ENCODE peak calls at places on chromosomes 5 and 9, in nine cellular contexts. One of them, this sample, is unnamed.

GRCh38 chr9:35797311-35798109 is 6.1 kb downstream of the NPR2 start:
- DNase-seq in hippocampal formation: no peak
- DNase-seq in iPS-NIHi11: no peak
- DNase-seq in cardiac muscle cell: no peak
- DNase-seq in RWPE1: no peak
- DNase-seq in HTR-8/SVneo: no peak
- DNase-seq in SHP77: no peak
- DNase-seq in AG20443: no peak
- DNase-seq in KG1: no peak
- DNase-seq in this sample: no peak

GRCh38 chr5:159601216-159601615 is 270.9 kb upstream of the IL12B start:
- DNase-seq in hippocampal formation: no peak
- DNase-seq in iPS-NIHi11: no peak
- DNase-seq in cardiac muscle cell: no peak
- DNase-seq in RWPE1: no peak
- DNase-seq in HTR-8/SVneo: no peak
- DNase-seq in SHP77: no peak
- DNase-seq in AG20443: no peak
- DNase-seq in KG1: no peak
- DNase-seq in this sample: peak

GRCh38 chr5:109388407-109388806 is 21.4 kb downstream of the PJA2 start:
- DNase-seq in hippocampal formation: no peak
- DNase-seq in iPS-NIHi11: no peak
- DNase-seq in cardiac muscle cell: no peak
- DNase-seq in RWPE1: peak
- DNase-seq in HTR-8/SVneo: no peak
- DNase-seq in SHP77: no peak
- DNase-seq in AG20443: peak
- DNase-seq in KG1: no peak
- DNase-seq in this sample: no peak

GRCh38 chr9:114486205-114486963 is 18.9 kb downstream of the WHRN start:
- DNase-seq in hippocampal formation: no peak
- DNase-seq in iPS-NIHi11: no peak
- DNase-seq in cardiac muscle cell: no peak
- DNase-seq in RWPE1: no peak
- DNase-seq in HTR-8/SVneo: no peak
- DNase-seq in SHP77: no peak
- DNase-seq in AG20443: no peak
- DNase-seq in KG1: no peak
- DNase-seq in this sample: no peak

GRCh38 chr5:150141544-150142188 is 14.0 kb downstream of the PDGFRB start:
- DNase-seq in hippocampal formation: no peak
- DNase-seq in iPS-NIHi11: no peak
- DNase-seq in cardiac muscle cell: no peak
- DNase-seq in RWPE1: no peak
- DNase-seq in HTR-8/SVneo: peak
- DNase-seq in SHP77: no peak
- DNase-seq in AG20443: peak
- DNase-seq in KG1: no peak
- DNase-seq in this sample: no peak

GRCh38 chr9:131732061-131732526 is 7.8 kb downstream of the RAPGEF1 start:
- DNase-seq in hippocampal formation: no peak
- DNase-seq in iPS-NIHi11: no peak
- DNase-seq in cardiac muscle cell: no peak
- DNase-seq in RWPE1: peak
- DNase-seq in HTR-8/SVneo: no peak
- DNase-seq in SHP77: peak
- DNase-seq in AG20443: peak
- DNase-seq in KG1: no peak
- DNase-seq in this sample: no peak

GRCh38 chr9:118569151-118569550 is 800.1 kb downstream of the BRINP1 start:
- DNase-seq in hippocampal formation: no peak
- DNase-seq in iPS-NIHi11: no peak
- DNase-seq in cardiac muscle cell: no peak
- DNase-seq in RWPE1: no peak
- DNase-seq in HTR-8/SVneo: no peak
- DNase-seq in SHP77: no peak
- DNase-seq in AG20443: no peak
- DNase-seq in KG1: no peak
- DNase-seq in this sample: no peak

GRCh38 chr5:132298305-132298704 is 4.1 kb downstream of the SLC22A4 start:
- DNase-seq in hippocampal formation: no peak
- DNase-seq in iPS-NIHi11: no peak
- DNase-seq in cardiac muscle cell: no peak
- DNase-seq in RWPE1: no peak
- DNase-seq in HTR-8/SVneo: no peak
- DNase-seq in SHP77: no peak
- DNase-seq in AG20443: no peak
- DNase-seq in KG1: no peak
- DNase-seq in this sample: no peak

GRCh38 chr9:33719581-33720374 is 75.6 kb upstream of the PRSS3 start:
- DNase-seq in hippocampal formation: no peak
- DNase-seq in iPS-NIHi11: peak
- DNase-seq in cardiac muscle cell: peak
- DNase-seq in RWPE1: peak
- DNase-seq in HTR-8/SVneo: no peak
- DNase-seq in SHP77: peak
- DNase-seq in AG20443: peak
- DNase-seq in KG1: no peak
- DNase-seq in this sample: peak

GRCh38 chr9:613771-614347 is 227.6 kb upstream of the DMRT1 start:
- DNase-seq in hippocampal formation: peak
- DNase-seq in iPS-NIHi11: peak
- DNase-seq in cardiac muscle cell: peak
- DNase-seq in RWPE1: peak
- DNase-seq in HTR-8/SVneo: peak
- DNase-seq in SHP77: peak
- DNase-seq in AG20443: peak
- DNase-seq in KG1: peak
- DNase-seq in this sample: peak

GRCh38 chr5:132406144-132406783 is 36.8 kb downstream of the SLC22A5 start:
- DNase-seq in hippocampal formation: peak
- DNase-seq in iPS-NIHi11: no peak
- DNase-seq in cardiac muscle cell: no peak
- DNase-seq in RWPE1: no peak
- DNase-seq in HTR-8/SVneo: no peak
- DNase-seq in SHP77: no peak
- DNase-seq in AG20443: no peak
- DNase-seq in KG1: no peak
- DNase-seq in this sample: no peak

GRCh38 chr5:163571755-163572154 is 66.3 kb downstream of the MAT2B start:
- DNase-seq in hippocampal formation: no peak
- DNase-seq in iPS-NIHi11: no peak
- DNase-seq in cardiac muscle cell: no peak
- DNase-seq in RWPE1: peak
- DNase-seq in HTR-8/SVneo: peak
- DNase-seq in SHP77: no peak
- DNase-seq in AG20443: peak
- DNase-seq in KG1: no peak
- DNase-seq in this sample: no peak

GRCh38 chr5:127892467-127893207 is 189.4 kb downstream of the CCDC192 start:
- DNase-seq in hippocampal formation: peak
- DNase-seq in iPS-NIHi11: no peak
- DNase-seq in cardiac muscle cell: no peak
- DNase-seq in RWPE1: peak
- DNase-seq in HTR-8/SVneo: peak
- DNase-seq in SHP77: no peak
- DNase-seq in AG20443: no peak
- DNase-seq in KG1: no peak
- DNase-seq in this sample: no peak

GRCh38 chr5:41256400-41256799 is 43.1 kb upstream of the C6 start:
- DNase-seq in hippocampal formation: no peak
- DNase-seq in iPS-NIHi11: no peak
- DNase-seq in cardiac muscle cell: no peak
- DNase-seq in RWPE1: no peak
- DNase-seq in HTR-8/SVneo: no peak
- DNase-seq in SHP77: no peak
- DNase-seq in AG20443: no peak
- DNase-seq in KG1: no peak
- DNase-seq in this sample: no peak

GRCh38 chr5:80184235-80185023 is 71.4 kb downstream of the SERINC5 start:
- DNase-seq in hippocampal formation: no peak
- DNase-seq in iPS-NIHi11: peak
- DNase-seq in cardiac muscle cell: no peak
- DNase-seq in RWPE1: peak
- DNase-seq in HTR-8/SVneo: no peak
- DNase-seq in SHP77: peak
- DNase-seq in AG20443: no peak
- DNase-seq in KG1: no peak
- DNase-seq in this sample: no peak

GRCh38 chr9:14270358-14271077 is 43.4 kb downstream of the NFIB start:
- DNase-seq in hippocampal formation: no peak
- DNase-seq in iPS-NIHi11: no peak
- DNase-seq in cardiac muscle cell: peak
- DNase-seq in RWPE1: no peak
- DNase-seq in HTR-8/SVneo: no peak
- DNase-seq in SHP77: no peak
- DNase-seq in AG20443: no peak
- DNase-seq in KG1: no peak
- DNase-seq in this sample: no peak